ENCODE peak calls at places on chromosome 9, in six cellular contexts. W is heart left ventricle, Z is neural crest cell, Q is left ventricle myocardium inferior, A is HL-60, O is cardiac fibroblast. V is an unnamed sample.

GRCh38 chr9:96719538-96720315 is 58.2 kb downstream of the ZNF510 start:
- DNase-seq in Z (no peak), A (no peak), Q (no peak), W (no peak), O (no peak), V (no peak)

GRCh38 chr9:120778758-120779157 is 14.5 kb downstream of the FBXW2 start:
- DNase-seq in A (peak), O (no peak), W (no peak), Z (no peak), Q (no peak), V (no peak)

GRCh38 chr9:21812415-21812814 is 10.0 kb downstream of the MTAP start:
- DNase-seq in W (no peak), A (no peak), Z (no peak), Q (no peak), O (peak), V (no peak)

GRCh38 chr9:129027685-129028191 is 393 bp downstream of the SH3GLB2 start:
- DNase-seq in A (no peak), W (peak), O (no peak), Q (peak), Z (no peak), V (no peak)

GRCh38 chr9:121350993-121351561 is 19.0 kb downstream of the STOM start:
- DNase-seq in A (no peak), Z (no peak), Q (peak), W (peak), O (peak), V (no peak)

GRCh38 chr9:82436480-82436879 is 447.9 kb downstream of the SPATA31D1 start:
- DNase-seq in W (no peak), A (no peak), O (peak), Z (no peak), Q (no peak), V (no peak)

GRCh38 chr9:105833271-105833975 is 139.1 kb downstream of the TMEM38B start:
- DNase-seq in Q (no peak), Z (no peak), W (no peak), O (no peak), A (no peak), V (no peak)

GRCh38 chr9:88258587-88258986 is 120.3 kb upstream of the SPATA31C2 start:
- DNase-seq in W (peak), O (peak), Q (peak), Z (no peak), A (no peak), V (no peak)

GRCh38 chr9:86602715-86603114 is 248.5 kb upstream of the TUT7 start:
- DNase-seq in W (no peak), Z (no peak), Q (no peak), O (no peak), A (no peak), V (no peak)

GRCh38 chr9:16335788-16336580 is 534.5 kb downstream of the BNC2 start:
- DNase-seq in A (no peak), Z (no peak), Q (peak), O (peak), W (peak), V (no peak)

GRCh38 chr9:136644593-136645342 is 17.9 kb upstream of the EGFL7 start:
- DNase-seq in Q (peak), O (peak), W (peak), Z (peak), A (peak), V (peak)

GRCh38 chr9:86591472-86591871 is 237.3 kb upstream of the TUT7 start:
- DNase-seq in Q (no peak), O (no peak), A (no peak), W (no peak), Z (no peak), V (no peak)

GRCh38 chr9:6827370-6827949 is 69.7 kb downstream of the KDM4C start:
- DNase-seq in O (peak), A (peak), Q (no peak), Z (peak), W (no peak), V (peak)

GRCh38 chr9:114308361-114308950 is 14.4 kb upstream of the ORM1 start:
- DNase-seq in Z (no peak), Q (no peak), W (no peak), A (no peak), O (no peak), V (no peak)

GRCh38 chr9:17695482-17695881 is 116.6 kb downstream of the SH3GL2 start:
- DNase-seq in Q (no peak), Z (no peak), O (no peak), W (no peak), A (no peak), V (no peak)

GRCh38 chr9:137250329-137251193 is 525 bp upstream of the STPG3 start:
- DNase-seq in A (no peak), O (no peak), Z (no peak), W (no peak), Q (peak), V (no peak)

GRCh38 chr9:96048116-96048953 is 172.8 kb downstream of the ERCC6L2 start:
- DNase-seq in Q (no peak), A (no peak), O (peak), Z (peak), W (peak), V (no peak)

GRCh38 chr9:124482431-124483031 is 24.7 kb downstream of the NR5A1 start:
- DNase-seq in A (no peak), W (no peak), Q (no peak), O (no peak), Z (no peak), V (no peak)

GRCh38 chr9:113953541-113953940 is 77.4 kb downstream of the ZNF618 start:
- DNase-seq in Q (no peak), Z (no peak), O (peak), W (no peak), A (no peak), V (no peak)

GRCh38 chr9:126942369-126942768 is 27.8 kb downstream of the RALGPS1 start:
- DNase-seq in A (no peak), W (no peak), O (no peak), Z (no peak), Q (no peak), V (no peak)

GRCh38 chr9:126952180-126952960 is 37.8 kb downstream of the RALGPS1 start:
- DNase-seq in W (no peak), A (peak), Z (no peak), O (peak), Q (no peak), V (no peak)

GRCh38 chr9:126945682-126946081 is 31.1 kb downstream of the RALGPS1 start:
- DNase-seq in O (no peak), Q (no peak), A (peak), W (no peak), Z (no peak), V (no peak)

GRCh38 chr9:126953089-126953809 is 38.7 kb downstream of the RALGPS1 start:
- DNase-seq in O (peak), W (no peak), A (no peak), Q (no peak), Z (no peak), V (no peak)

GRCh38 chr9:126947529-126947928 is 32.9 kb downstream of the RALGPS1 start:
- DNase-seq in A (no peak), O (no peak), Q (no peak), Z (no peak), W (no peak), V (no peak)
- TF ChIP-seq CTCF in A (no peak), O (no peak), Q (peak), Z (no peak), W (no peak), V (peak)

GRCh38 chr9:122445155-122445749 is 32.5 kb downstream of the OR1J1 start:
- DNase-seq in W (no peak), Z (no peak), O (peak), A (no peak), Q (no peak), V (no peak)
- TF ChIP-seq CTCF in W (no peak), Z (no peak), O (no peak), A (no peak), Q (no peak), V (no peak)

GRCh38 chr9:37380570-37380969 is 41.9 kb upstream of the GRHPR start:
- DNase-seq in A (no peak), O (no peak), Z (no peak), W (no peak), Q (no peak), V (no peak)
- TF ChIP-seq CTCF in A (no peak), O (no peak), Z (no peak), W (no peak), Q (no peak), V (no peak)

GRCh38 chr9:13485068-13485596 is 205.6 kb upstream of the MPDZ start:
- DNase-seq in W (peak), O (peak), Z (no peak), Q (peak), A (no peak), V (no peak)
- TF ChIP-seq CTCF in W (no peak), O (peak), Z (peak), Q (peak), A (no peak), V (no peak)

DNA sequence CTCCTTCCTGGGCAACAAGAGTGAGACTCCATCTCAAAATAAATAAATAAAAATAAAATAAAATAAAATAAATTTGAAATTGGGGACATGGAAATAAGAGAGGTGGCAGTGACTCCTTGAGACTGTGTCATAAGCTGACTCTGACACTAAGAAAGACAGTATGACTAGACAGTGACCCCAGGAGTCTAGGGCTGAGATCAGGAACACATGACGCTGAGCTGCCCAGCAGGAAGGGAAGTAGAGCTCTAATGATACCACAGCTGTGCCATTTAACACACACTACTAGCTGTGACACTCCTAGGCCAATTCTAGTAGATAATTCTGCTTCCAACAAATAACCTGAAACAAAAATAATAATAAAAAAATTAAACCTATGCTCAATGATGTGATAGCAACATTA is 293.0 kb downstream of the SEC61B start:
- DNase-seq in Q (no peak), Z (no peak), A (no peak), O (no peak), W (no peak), V (no peak)
- TF ChIP-seq CTCF in Q (no peak), Z (no peak), A (no peak), O (no peak), W (no peak), V (no peak)

DNA sequence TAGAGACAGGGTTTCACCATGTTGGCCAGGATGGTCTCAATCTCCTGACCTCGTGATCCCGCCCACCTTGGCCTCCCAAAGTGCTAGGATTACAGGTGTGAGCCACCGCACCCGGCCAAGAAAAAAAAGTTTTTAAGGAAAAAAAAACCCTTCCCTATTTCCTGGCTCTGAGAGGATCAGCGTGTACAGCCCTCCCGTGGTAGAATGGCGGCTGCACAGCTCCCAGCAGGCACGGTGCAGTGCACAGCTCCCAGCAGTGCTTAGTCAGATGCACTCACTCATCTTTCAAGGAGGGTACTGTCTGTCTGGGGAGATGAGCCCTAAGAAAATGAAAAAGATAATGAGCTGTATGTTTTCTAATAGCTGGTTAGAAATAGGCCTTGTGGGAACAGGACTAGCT is 36.8 kb upstream of the SLC2A8 start:
- DNase-seq in Z (no peak), O (peak), Q (no peak), W (no peak), A (no peak), V (no peak)
- TF ChIP-seq CTCF in Z (no peak), O (peak), Q (peak), W (peak), A (no peak), V (no peak)